ENCODE peak calls at places on chromosomes 12 and 14, in five cellular contexts. D, B, S, W and N are unnamed samples.
A peak's percentile ranks its signal among the peaks of the same experiment; 100 is the strongest.

GRCh38 chr12:44881197-44881596 is 5.1 kb upstream of the NELL2 start:
- DNase-seq in D (no peak), B (no peak), S (no peak), W (no peak), N (no peak)

GRCh38 chr12:49565956-49566265 is 2.0 kb downstream of the MCRS1 start:
- DNase-seq in D (no peak), B (no peak), S (no peak), W (no peak), N (no peak)

GRCh38 chr14:85529803-85530574 is at the start of gene FLRT2:
- DNase-seq in D (peak; percentile 71), B (no peak), S (peak; percentile 88), W (peak; percentile 87), N (no peak)

GRCh38 chr14:65040666-65041433 is 54.2 kb downstream of the FNTB start:
- DNase-seq in D (no peak), B (no peak), S (no peak), W (no peak), N (no peak)

GRCh38 chr14:92010644-92011043 is 29.2 kb downstream of the TRIP11 start:
- DNase-seq in D (no peak), B (no peak), S (no peak), W (no peak), N (no peak)

GRCh38 chr12:68349083-68349700 is 17.0 kb upstream of the MDM1 start:
- DNase-seq in D (no peak), B (no peak), S (no peak), W (no peak), N (no peak)

GRCh38 chr14:74140374-74140850 is 55.7 kb downstream of the LIN52 start:
- DNase-seq in D (no peak), B (no peak), S (peak; percentile 20), W (peak; percentile 49), N (no peak)

GRCh38 chr12:128245106-128245505 is 21.9 kb upstream of the TMEM132C start:
- DNase-seq in D (no peak), B (no peak), S (no peak), W (no peak), N (no peak)

GRCh38 chr14:67508973-67509372 is 20.5 kb upstream of the TMEM229B start:
- DNase-seq in D (no peak), B (no peak), S (no peak), W (no peak), N (no peak)

GRCh38 chr12:125403145-125403789 is 338.0 kb downstream of the AACS start:
- DNase-seq in D (peak; percentile 4), B (no peak), S (no peak), W (peak; percentile 44), N (no peak)
- TF ChIP-seq CTCF in D (peak; percentile 44), B (peak; percentile 56), S (peak; percentile 34), W (peak; percentile 42), N (peak; percentile 82)

GRCh38 chr12:120909633-120910318 is 5.6 kb upstream of the SPPL3 start:
- DNase-seq in D (no peak), B (no peak), S (no peak), W (no peak), N (no peak)

GRCh38 chr12:120920178-120920577 is 16.0 kb upstream of the SPPL3 start:
- DNase-seq in D (no peak), B (no peak), S (no peak), W (no peak), N (no peak)

GRCh38 chr12:120916561-120916960 is 12.4 kb upstream of the SPPL3 start:
- DNase-seq in D (no peak), B (no peak), S (no peak), W (no peak), N (no peak)

GRCh38 chr12:120917748-120918147 is 13.6 kb upstream of the SPPL3 start:
- DNase-seq in D (no peak), B (no peak), S (no peak), W (no peak), N (no peak)

GRCh38 chr12:120914794-120915193 is 10.6 kb upstream of the SPPL3 start:
- DNase-seq in D (peak; percentile 98), B (no peak), S (no peak), W (no peak), N (no peak)
- TF ChIP-seq CTCF in D (no peak), B (no peak), S (no peak), W (no peak), N (no peak)

GRCh38 chr12:94152292-94153083 is 4.1 kb downstream of the PLXNC1 start:
- DNase-seq in D (no peak), B (no peak), S (no peak), W (no peak), N (no peak)

GRCh38 chr12:94150483-94151225 is 2.3 kb downstream of the PLXNC1 start:
- DNase-seq in D (no peak), B (no peak), S (peak; percentile 87), W (no peak), N (no peak)

GRCh38 chr12:94149781-94150482 is 1.6 kb downstream of the PLXNC1 start:
- DNase-seq in D (no peak), B (no peak), S (peak; percentile 89), W (peak; percentile 49), N (no peak)

GRCh38 chr12:94148841-94149780 is 734 bp downstream of the PLXNC1 start:
- DNase-seq in D (peak; percentile 17), B (peak; percentile 47), S (peak; percentile 92), W (peak; percentile 63), N (peak; percentile 75)

GRCh38 chr12:94151577-94151976 is 3.2 kb downstream of the PLXNC1 start:
- DNase-seq in D (no peak), B (no peak), S (no peak), W (no peak), N (no peak)
- TF ChIP-seq CTCF in D (no peak), B (no peak), S (no peak), W (no peak), N (no peak)

GRCh38 chr12:4091001-4091789 is 182.4 kb upstream of the CCND2 start:
- DNase-seq in D (no peak), B (no peak), S (no peak), W (no peak), N (no peak)
- TF ChIP-seq CTCF in D (no peak), B (no peak), S (no peak), W (no peak), N (no peak)

GRCh38 chr14:95025218-95025617 is 132.1 kb downstream of the DICER1 start:
- DNase-seq in D (no peak), B (peak; percentile 17), S (no peak), W (no peak), N (no peak)

GRCh38 chr14:95023886-95024285 is 133.4 kb downstream of the DICER1 start:
- DNase-seq in D (peak; percentile 33), B (peak; percentile 29), S (no peak), W (no peak), N (no peak)

GRCh38 chr14:95025941-95026340 is 131.4 kb downstream of the DICER1 start:
- DNase-seq in D (no peak), B (no peak), S (no peak), W (no peak), N (no peak)

GRCh38 chr14:95024380-95024779 is 132.9 kb downstream of the DICER1 start:
- DNase-seq in D (no peak), B (no peak), S (no peak), W (no peak), N (no peak)

GRCh38 chr14:95026851-95027463 is 130.4 kb downstream of the DICER1 start:
- DNase-seq in D (no peak), B (no peak), S (no peak), W (no peak), N (no peak)
- TF ChIP-seq CTCF in D (no peak), B (no peak), S (no peak), W (no peak), N (no peak)